ENCODE peak calls at places on chromosomes 5 and 9, in seven cellular contexts. One of them, this sample, is unnamed.

GRCh38 chr5:76145945-76146344 is 62.8 kb downstream of the SV2C start:
- DNase-seq in right atrium auricular region: no peak
- DNase-seq in brain microvascular endothelial cell: no peak
- DNase-seq in HepG2: peak
- DNase-seq in RWPE1: no peak
- DNase-seq in naive thymus-derived CD4-positive, alpha-beta T cell: no peak
- DNase-seq in ascending aorta: no peak
- DNase-seq in this sample: peak

GRCh38 chr5:180366303-180366702 is 13.2 kb upstream of the GFPT2 start:
- DNase-seq in right atrium auricular region: no peak
- DNase-seq in brain microvascular endothelial cell: no peak
- DNase-seq in HepG2: no peak
- DNase-seq in RWPE1: no peak
- DNase-seq in naive thymus-derived CD4-positive, alpha-beta T cell: no peak
- DNase-seq in ascending aorta: peak
- DNase-seq in this sample: no peak

GRCh38 chr5:35263266-35263665 is 33.0 kb upstream of the PRLR start:
- DNase-seq in right atrium auricular region: no peak
- DNase-seq in brain microvascular endothelial cell: no peak
- DNase-seq in HepG2: no peak
- DNase-seq in RWPE1: no peak
- DNase-seq in naive thymus-derived CD4-positive, alpha-beta T cell: no peak
- DNase-seq in ascending aorta: no peak
- DNase-seq in this sample: no peak

GRCh38 chr9:92406506-92406905 is 2.1 kb upstream of the OGN start:
- DNase-seq in right atrium auricular region: peak
- DNase-seq in brain microvascular endothelial cell: peak
- DNase-seq in HepG2: no peak
- DNase-seq in RWPE1: no peak
- DNase-seq in naive thymus-derived CD4-positive, alpha-beta T cell: no peak
- DNase-seq in ascending aorta: peak
- DNase-seq in this sample: peak

GRCh38 chr9:77469515-77470197 is 178.5 kb downstream of the GNA14 start:
- DNase-seq in right atrium auricular region: no peak
- DNase-seq in brain microvascular endothelial cell: no peak
- DNase-seq in HepG2: no peak
- DNase-seq in RWPE1: no peak
- DNase-seq in naive thymus-derived CD4-positive, alpha-beta T cell: no peak
- DNase-seq in ascending aorta: no peak
- DNase-seq in this sample: no peak

GRCh38 chr9:33255006-33255405 is 9.5 kb downstream of the BAG1 start:
- DNase-seq in right atrium auricular region: no peak
- DNase-seq in brain microvascular endothelial cell: no peak
- DNase-seq in HepG2: no peak
- DNase-seq in RWPE1: no peak
- DNase-seq in naive thymus-derived CD4-positive, alpha-beta T cell: no peak
- DNase-seq in ascending aorta: peak
- DNase-seq in this sample: no peak

GRCh38 chr5:83711982-83712601 is 8.6 kb downstream of the HAPLN1 start:
- DNase-seq in right atrium auricular region: no peak
- DNase-seq in brain microvascular endothelial cell: peak
- DNase-seq in HepG2: peak
- DNase-seq in RWPE1: peak
- DNase-seq in naive thymus-derived CD4-positive, alpha-beta T cell: no peak
- DNase-seq in ascending aorta: no peak
- DNase-seq in this sample: peak

GRCh38 chr9:91126761-91127420 is 234.8 kb downstream of the AUH start:
- DNase-seq in right atrium auricular region: no peak
- DNase-seq in brain microvascular endothelial cell: no peak
- DNase-seq in HepG2: no peak
- DNase-seq in RWPE1: no peak
- DNase-seq in naive thymus-derived CD4-positive, alpha-beta T cell: no peak
- DNase-seq in ascending aorta: no peak
- DNase-seq in this sample: peak

GRCh38 chr5:59321631-59322030 is 571.9 kb downstream of the PDE4D start:
- DNase-seq in right atrium auricular region: no peak
- DNase-seq in brain microvascular endothelial cell: no peak
- DNase-seq in HepG2: no peak
- DNase-seq in RWPE1: no peak
- DNase-seq in naive thymus-derived CD4-positive, alpha-beta T cell: no peak
- DNase-seq in ascending aorta: no peak
- DNase-seq in this sample: no peak

GRCh38 chr5:83556190-83556589 is 84.6 kb downstream of the VCAN start:
- DNase-seq in right atrium auricular region: no peak
- DNase-seq in brain microvascular endothelial cell: no peak
- DNase-seq in HepG2: no peak
- DNase-seq in RWPE1: no peak
- DNase-seq in naive thymus-derived CD4-positive, alpha-beta T cell: no peak
- DNase-seq in ascending aorta: no peak
- DNase-seq in this sample: no peak

GRCh38 chr5:137113939-137114338 is 385.2 kb downstream of the SPOCK1 start:
- DNase-seq in right atrium auricular region: no peak
- DNase-seq in brain microvascular endothelial cell: no peak
- DNase-seq in HepG2: no peak
- DNase-seq in RWPE1: no peak
- DNase-seq in naive thymus-derived CD4-positive, alpha-beta T cell: no peak
- DNase-seq in ascending aorta: no peak
- DNase-seq in this sample: no peak

GRCh38 chr9:121935744-121936143 is 157.4 kb downstream of the TTLL11 start:
- DNase-seq in right atrium auricular region: no peak
- DNase-seq in brain microvascular endothelial cell: no peak
- DNase-seq in HepG2: no peak
- DNase-seq in RWPE1: no peak
- DNase-seq in naive thymus-derived CD4-positive, alpha-beta T cell: no peak
- DNase-seq in ascending aorta: no peak
- DNase-seq in this sample: no peak

DNA sequence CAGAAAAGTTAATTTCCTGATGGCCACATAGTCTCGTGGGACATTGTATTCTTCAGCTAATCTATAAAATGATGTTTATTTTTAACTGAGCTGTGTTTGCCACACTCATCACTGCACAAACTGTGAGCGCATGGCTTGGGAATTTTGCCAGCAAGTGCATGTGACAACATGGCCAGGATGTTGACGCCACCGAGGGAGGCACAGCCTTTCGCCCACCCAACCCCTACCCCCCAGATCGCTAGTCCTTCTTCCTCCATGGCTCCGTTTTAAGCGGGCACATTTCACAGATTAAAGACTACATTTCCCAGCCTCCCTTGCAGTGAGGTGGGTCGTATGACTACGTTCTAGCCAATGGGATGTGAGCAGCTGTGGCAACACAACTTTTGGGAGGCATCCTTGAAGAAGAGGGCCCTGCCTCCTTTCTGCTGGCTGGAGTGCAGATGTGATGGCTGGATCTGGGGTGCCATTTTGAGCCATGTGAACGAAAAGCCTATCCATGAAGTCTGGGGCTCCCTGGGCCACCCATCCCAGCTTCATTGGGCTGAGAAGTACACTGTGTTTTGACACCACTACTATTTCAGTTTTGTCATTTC is 7.9 kb downstream of the NRARP start:
- DNase-seq in right atrium auricular region: no peak
- DNase-seq in brain microvascular endothelial cell: peak
- DNase-seq in HepG2: peak
- DNase-seq in RWPE1: no peak
- DNase-seq in naive thymus-derived CD4-positive, alpha-beta T cell: no peak
- DNase-seq in ascending aorta: no peak
- DNase-seq in this sample: peak
- H3K27ac ChIP-seq in right atrium auricular region: no peak
- H3K27ac ChIP-seq in brain microvascular endothelial cell: no peak
- H3K27ac ChIP-seq in HepG2: no peak
- H3K27ac ChIP-seq in RWPE1: no peak
- H3K27ac ChIP-seq in naive thymus-derived CD4-positive, alpha-beta T cell: no peak
- H3K27ac ChIP-seq in ascending aorta: no peak
- H3K27ac ChIP-seq in this sample: no peak

GRCh38 chr5:116942622-116943021 is 368.0 kb upstream of the SEMA6A start:
- DNase-seq in right atrium auricular region: no peak
- DNase-seq in brain microvascular endothelial cell: no peak
- DNase-seq in HepG2: no peak
- DNase-seq in RWPE1: no peak
- DNase-seq in naive thymus-derived CD4-positive, alpha-beta T cell: no peak
- DNase-seq in ascending aorta: no peak
- DNase-seq in this sample: no peak

GRCh38 chr5:116947691-116948528 is 373.3 kb upstream of the SEMA6A start:
- DNase-seq in right atrium auricular region: no peak
- DNase-seq in brain microvascular endothelial cell: peak
- DNase-seq in HepG2: peak
- DNase-seq in RWPE1: peak
- DNase-seq in naive thymus-derived CD4-positive, alpha-beta T cell: peak
- DNase-seq in ascending aorta: peak
- DNase-seq in this sample: peak

GRCh38 chr5:116938488-116938887 is 363.9 kb upstream of the SEMA6A start:
- DNase-seq in right atrium auricular region: no peak
- DNase-seq in brain microvascular endothelial cell: no peak
- DNase-seq in HepG2: no peak
- DNase-seq in RWPE1: no peak
- DNase-seq in naive thymus-derived CD4-positive, alpha-beta T cell: no peak
- DNase-seq in ascending aorta: no peak
- DNase-seq in this sample: no peak

GRCh38 chr5:116939641-116940040 is 365.0 kb upstream of the SEMA6A start:
- DNase-seq in right atrium auricular region: no peak
- DNase-seq in brain microvascular endothelial cell: no peak
- DNase-seq in HepG2: no peak
- DNase-seq in RWPE1: no peak
- DNase-seq in naive thymus-derived CD4-positive, alpha-beta T cell: no peak
- DNase-seq in ascending aorta: no peak
- DNase-seq in this sample: no peak

DNA sequence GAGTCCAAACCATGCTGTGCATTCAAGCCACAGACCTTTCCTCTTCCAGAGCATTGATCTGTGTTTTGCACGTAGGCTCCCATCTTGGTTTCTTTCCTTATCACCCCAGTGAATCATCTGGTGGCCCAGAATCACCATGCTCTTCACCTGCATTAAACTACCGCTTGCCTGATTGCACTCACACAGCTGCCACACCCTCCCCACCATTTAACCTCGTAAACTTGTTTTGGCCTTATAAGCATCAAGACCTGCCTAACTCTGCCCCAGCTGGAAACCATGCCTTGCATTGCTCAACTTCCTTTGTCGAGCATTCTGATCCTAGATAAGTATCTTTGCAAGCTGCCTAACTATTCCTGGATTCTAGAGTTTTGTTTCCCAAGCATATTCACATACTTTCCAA is 369.5 kb upstream of the SEMA6A start:
- DNase-seq in right atrium auricular region: no peak
- DNase-seq in brain microvascular endothelial cell: peak
- DNase-seq in HepG2: peak
- DNase-seq in RWPE1: no peak
- DNase-seq in naive thymus-derived CD4-positive, alpha-beta T cell: no peak
- DNase-seq in ascending aorta: no peak
- DNase-seq in this sample: peak
- H3K27ac ChIP-seq in right atrium auricular region: no peak
- H3K27ac ChIP-seq in brain microvascular endothelial cell: no peak
- H3K27ac ChIP-seq in HepG2: no peak
- H3K27ac ChIP-seq in RWPE1: no peak
- H3K27ac ChIP-seq in naive thymus-derived CD4-positive, alpha-beta T cell: no peak
- H3K27ac ChIP-seq in ascending aorta: no peak
- H3K27ac ChIP-seq in this sample: no peak

GRCh38 chr9:85224729-85225128 is 517.0 kb downstream of the AGTPBP1 start:
- DNase-seq in right atrium auricular region: no peak
- DNase-seq in brain microvascular endothelial cell: peak
- DNase-seq in HepG2: no peak
- DNase-seq in RWPE1: peak
- DNase-seq in naive thymus-derived CD4-positive, alpha-beta T cell: no peak
- DNase-seq in ascending aorta: no peak
- DNase-seq in this sample: peak
- H3K27ac ChIP-seq in right atrium auricular region: no peak
- H3K27ac ChIP-seq in brain microvascular endothelial cell: no peak
- H3K27ac ChIP-seq in HepG2: no peak
- H3K27ac ChIP-seq in RWPE1: peak
- H3K27ac ChIP-seq in naive thymus-derived CD4-positive, alpha-beta T cell: no peak
- H3K27ac ChIP-seq in ascending aorta: peak
- H3K27ac ChIP-seq in this sample: no peak

GRCh38 chr5:159844267-159844666 is 72.0 kb upstream of the ADRA1B start:
- DNase-seq in right atrium auricular region: no peak
- DNase-seq in brain microvascular endothelial cell: no peak
- DNase-seq in HepG2: no peak
- DNase-seq in RWPE1: no peak
- DNase-seq in naive thymus-derived CD4-positive, alpha-beta T cell: no peak
- DNase-seq in ascending aorta: no peak
- DNase-seq in this sample: no peak

GRCh38 chr5:159849437-159850191 is 66.7 kb upstream of the ADRA1B start:
- DNase-seq in right atrium auricular region: no peak
- DNase-seq in brain microvascular endothelial cell: peak
- DNase-seq in HepG2: no peak
- DNase-seq in RWPE1: peak
- DNase-seq in naive thymus-derived CD4-positive, alpha-beta T cell: no peak
- DNase-seq in ascending aorta: no peak
- DNase-seq in this sample: peak

GRCh38 chr5:159850192-159850573 is 66.1 kb upstream of the ADRA1B start:
- DNase-seq in right atrium auricular region: no peak
- DNase-seq in brain microvascular endothelial cell: peak
- DNase-seq in HepG2: no peak
- DNase-seq in RWPE1: peak
- DNase-seq in naive thymus-derived CD4-positive, alpha-beta T cell: no peak
- DNase-seq in ascending aorta: no peak
- DNase-seq in this sample: peak

GRCh38 chr5:159844725-159845124 is 71.6 kb upstream of the ADRA1B start:
- DNase-seq in right atrium auricular region: no peak
- DNase-seq in brain microvascular endothelial cell: no peak
- DNase-seq in HepG2: no peak
- DNase-seq in RWPE1: no peak
- DNase-seq in naive thymus-derived CD4-positive, alpha-beta T cell: no peak
- DNase-seq in ascending aorta: no peak
- DNase-seq in this sample: no peak
- H3K27ac ChIP-seq in right atrium auricular region: no peak
- H3K27ac ChIP-seq in brain microvascular endothelial cell: no peak
- H3K27ac ChIP-seq in HepG2: no peak
- H3K27ac ChIP-seq in RWPE1: no peak
- H3K27ac ChIP-seq in naive thymus-derived CD4-positive, alpha-beta T cell: no peak
- H3K27ac ChIP-seq in ascending aorta: no peak
- H3K27ac ChIP-seq in this sample: no peak

This sample was measured in fibroblast of lung.